ENCODE peak calls at places on chromosomes 13 and 19, in seven cellular contexts. U, I, X, H, S, K and R are unnamed samples. For H3K27me3, the result is how much of the 10 kb centered on the place peaks cover.

GRCh38 chr19:27745978-27746542 is 1466.9 kb downstream of the UQCRFS1 start:
- DNase-seq in U (no peak), I (no peak), X (no peak), H (no peak), S (no peak), K (no peak), R (peak)

GRCh38 chr13:109026266-109026665 is 396.9 kb downstream of the MYO16 start:
- DNase-seq in U (no peak), I (no peak), X (no peak), H (no peak), S (no peak), K (no peak), R (no peak)

GRCh38 chr13:98260357-98261164 is 83.5 kb upstream of the RNF113B start:
- DNase-seq in U (no peak), I (no peak), X (peak), H (no peak), S (no peak), K (no peak), R (no peak)

GRCh38 chr19:12757544-12758274 is 6.1 kb downstream of the BEST2 start:
- DNase-seq in U (peak), I (no peak), X (peak), H (peak), S (peak), K (no peak), R (peak)

GRCh38 chr13:40366119-40366518 is 300.3 kb downstream of the FOXO1 start:
- DNase-seq in U (no peak), I (no peak), X (no peak), H (no peak), S (no peak), K (no peak), R (no peak)

GRCh38 chr13:30720470-30720869 is 14.9 kb upstream of the ALOX5AP start:
- DNase-seq in U (no peak), I (no peak), X (no peak), H (no peak), S (no peak), K (no peak), R (no peak)

GRCh38 chr13:109938255-109938936 is 152.0 kb upstream of the IRS2 start:
- DNase-seq in U (no peak), I (peak), X (no peak), H (no peak), S (no peak), K (no peak), R (no peak)

GRCh38 chr13:50090211-50090610 is 75.0 kb downstream of the KCNRG start:
- DNase-seq in U (no peak), I (no peak), X (no peak), H (no peak), S (no peak), K (no peak), R (no peak)

GRCh38 chr19:12939292-12939606 is 840 bp downstream of the CALR start:
- DNase-seq in U (no peak), I (no peak), X (peak), H (no peak), S (peak), K (no peak), R (no peak)

GRCh38 chr19:903266-903797 is 9.7 kb downstream of the R3HDM4 start:
- DNase-seq in U (no peak), I (no peak), X (no peak), H (no peak), S (no peak), K (no peak), R (no peak)

GRCh38 chr13:37540228-37540627 is 58.3 kb downstream of the POSTN start:
- DNase-seq in U (no peak), I (no peak), X (no peak), H (no peak), S (no peak), K (no peak), R (no peak)

GRCh38 chr19:32748497-32748896 is 28.9 kb downstream of the TDRD12 start:
- DNase-seq in U (no peak), I (no peak), X (no peak), H (no peak), S (no peak), K (no peak), R (no peak)

GRCh38 chr13:67150608-67151007 is 79.5 kb downstream of the PCDH9 start:
- DNase-seq in U (no peak), I (no peak), X (no peak), H (no peak), S (no peak), K (no peak), R (no peak)

GRCh38 chr19:3095375-3096191 is 1.4 kb downstream of the GNA11 start:
- DNase-seq in U (no peak), I (no peak), X (peak), H (peak), S (peak), K (no peak), R (no peak)

GRCh38 chr13:25977216-25977615 is 74.6 kb downstream of the SHISA2 start:
- DNase-seq in U (no peak), I (no peak), X (no peak), H (no peak), S (no peak), K (no peak), R (no peak)

GRCh38 chr19:48578891-48579290 is 26.9 kb downstream of the SULT2B1 start:
- DNase-seq in U (no peak), I (no peak), X (no peak), H (no peak), S (no peak), K (no peak), R (no peak)

GRCh38 chr19:29549105-29550070 is 23.6 kb downstream of the VSTM2B start:
- DNase-seq in U (no peak), I (no peak), X (no peak), H (no peak), S (no peak), K (no peak), R (peak)

GRCh38 chr19:51799998-51800848 is 5.3 kb downstream of the FPR3 start:
- DNase-seq in U (peak), I (no peak), X (peak), H (no peak), S (no peak), K (no peak), R (no peak)

GRCh38 chr13:61417171-61417570 is 1.5 kb upstream of the PCDH20 start:
- DNase-seq in U (no peak), I (no peak), X (no peak), H (peak), S (no peak), K (no peak), R (no peak)

GRCh38 chr13:98847780-98848179 is 95.3 kb upstream of the SLC15A1 start:
- DNase-seq in U (no peak), I (no peak), X (no peak), H (no peak), S (no peak), K (no peak), R (no peak)

GRCh38 chr19:13018037-13018914 is 23.0 kb downstream of the NFIX start:
- DNase-seq in U (peak), I (peak), X (peak), H (peak), S (peak), K (no peak), R (peak)

GRCh38 chr13:21032656-21033055 is 28.7 kb downstream of the LATS2 start:
- DNase-seq in U (no peak), I (no peak), X (no peak), H (no peak), S (no peak), K (no peak), R (no peak)

GRCh38 chr13:80873589-80873988 is 532.7 kb upstream of the SPRY2 start:
- DNase-seq in U (no peak), I (no peak), X (no peak), H (no peak), S (no peak), K (no peak), R (no peak)

GRCh38 chr13:98105929-98106336 is 37.0 kb upstream of the FARP1 start:
- DNase-seq in U (no peak), I (no peak), X (peak), H (no peak), S (no peak), K (no peak), R (no peak)

GRCh38 chr19:55474269-55475265 is 1.9 kb upstream of the ZNF628 start:
- DNase-seq in U (no peak), I (no peak), X (no peak), H (peak), S (no peak), K (no peak), R (no peak)

GRCh38 chr13:113863511-113864302 is at the start of gene GAS6:
- DNase-seq in U (peak), I (no peak), X (peak), H (peak), S (peak), K (no peak), R (peak)

GRCh38 chr13:59483441-59484116 is 680.1 kb downstream of the DIAPH3 start:
- DNase-seq in U (no peak), I (no peak), X (no peak), H (no peak), S (no peak), K (no peak), R (no peak)

GRCh38 chr19:11554160-11554559 is 4.9 kb downstream of the ELOF1 start:
- DNase-seq in U (no peak), I (no peak), X (no peak), H (no peak), S (peak), K (no peak), R (no peak)

GRCh38 chr13:47545206-47545605 is 455.9 kb downstream of the SUCLA2 start:
- DNase-seq in U (no peak), I (no peak), X (no peak), H (no peak), S (no peak), K (no peak), R (no peak)

GRCh38 chr13:20566424-20566916 is 487 bp upstream of the IFT88 start:
- DNase-seq in U (no peak), I (peak), X (no peak), H (no peak), S (peak), K (peak), R (no peak)

GRCh38 chr19:42421591-42422031 is 5.6 kb downstream of the LIPE start:
- DNase-seq in U (no peak), I (no peak), X (no peak), H (no peak), S (no peak), K (no peak), R (peak)

GRCh38 chr13:21663197-21663596 is 7.7 kb upstream of the FGF9 start:
- DNase-seq in U (no peak), I (no peak), X (no peak), H (no peak), S (peak), K (no peak), R (no peak)

GRCh38 chr13:76533251-76533650 is 353.0 kb downstream of the KCTD12 start:
- DNase-seq in U (no peak), I (no peak), X (no peak), H (no peak), S (no peak), K (no peak), R (no peak)

GRCh38 chr19:1774999-1775772 is 21.9 kb downstream of the ONECUT3 start:
- DNase-seq in U (no peak), I (no peak), X (no peak), H (no peak), S (no peak), K (no peak), R (no peak)

GRCh38 chr13:113184568-113185440 is 23.7 kb downstream of the PCID2 start:
- DNase-seq in U (no peak), I (no peak), X (no peak), H (no peak), S (no peak), K (no peak), R (no peak)

GRCh38 chr13:41643502-41643901 is 186.2 kb downstream of the RGCC start:
- DNase-seq in U (no peak), I (no peak), X (no peak), H (no peak), S (no peak), K (no peak), R (no peak)

GRCh38 chr19:31316201-31316951 is 32.9 kb downstream of the TSHZ3 start:
- DNase-seq in U (no peak), I (peak), X (peak), H (no peak), S (peak), K (no peak), R (no peak)

GRCh38 chr19:46885411-46885810 is 24.6 kb downstream of the ARHGAP35 start:
- DNase-seq in U (no peak), I (no peak), X (no peak), H (no peak), S (no peak), K (no peak), R (no peak)

GRCh38 chr19:46887240-46887782 is 26.5 kb downstream of the ARHGAP35 start:
- DNase-seq in U (no peak), I (no peak), X (no peak), H (no peak), S (no peak), K (no peak), R (no peak)

GRCh38 chr19:46886546-46887239 is 25.9 kb downstream of the ARHGAP35 start:
- DNase-seq in U (no peak), I (no peak), X (no peak), H (no peak), S (no peak), K (no peak), R (no peak)

GRCh38 chr19:46892252-46893179 is 31.7 kb downstream of the ARHGAP35 start:
- DNase-seq in U (no peak), I (no peak), X (peak), H (no peak), S (no peak), K (no peak), R (no peak)

GRCh38 chr19:46890423-46891170 is 29.8 kb downstream of the ARHGAP35 start:
- DNase-seq in U (no peak), I (no peak), X (no peak), H (no peak), S (no peak), K (no peak), R (no peak)
- TF ChIP-seq CTCF in U (no peak), I (no peak), X (no peak), H (no peak), S (no peak), K (no peak), R (no peak)

GRCh38 chr19:18612051-18612771 is 459 bp upstream of the TMEM59L start:
- DNase-seq in U (no peak), I (no peak), X (no peak), H (no peak), S (no peak), K (no peak), R (no peak)
- H3K27me3 ChIP-seq in U (under half), I (half or more), X (under half), H (half or more), S (half or more), K (half or more), R (half or more)

DNA sequence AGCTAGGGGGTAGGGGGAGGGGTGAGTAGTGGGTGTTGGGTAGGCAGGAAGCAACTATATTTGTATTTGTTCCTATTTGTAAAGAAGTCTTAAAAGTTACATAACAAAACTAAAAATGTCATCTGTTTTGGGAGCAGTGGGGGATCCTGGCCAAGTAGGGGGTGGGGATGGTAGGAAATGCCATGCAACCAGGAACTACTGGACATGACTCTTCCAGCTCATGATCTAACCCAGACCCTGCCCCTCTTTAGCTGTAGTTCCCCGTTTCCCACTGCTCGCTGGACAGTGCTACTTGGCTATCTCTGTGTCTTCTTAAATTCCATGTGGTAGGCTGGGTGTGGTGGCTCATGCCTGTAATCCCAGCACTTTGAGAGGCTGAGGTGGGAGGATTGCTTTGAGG is 3.2 kb downstream of the GTF3A start:
- DNase-seq in U (no peak), I (peak), X (no peak), H (no peak), S (no peak), K (no peak), R (no peak)
- TF ChIP-seq CTCF in U (no peak), I (no peak), X (no peak), H (no peak), S (no peak), K (no peak), R (no peak)

DNA sequence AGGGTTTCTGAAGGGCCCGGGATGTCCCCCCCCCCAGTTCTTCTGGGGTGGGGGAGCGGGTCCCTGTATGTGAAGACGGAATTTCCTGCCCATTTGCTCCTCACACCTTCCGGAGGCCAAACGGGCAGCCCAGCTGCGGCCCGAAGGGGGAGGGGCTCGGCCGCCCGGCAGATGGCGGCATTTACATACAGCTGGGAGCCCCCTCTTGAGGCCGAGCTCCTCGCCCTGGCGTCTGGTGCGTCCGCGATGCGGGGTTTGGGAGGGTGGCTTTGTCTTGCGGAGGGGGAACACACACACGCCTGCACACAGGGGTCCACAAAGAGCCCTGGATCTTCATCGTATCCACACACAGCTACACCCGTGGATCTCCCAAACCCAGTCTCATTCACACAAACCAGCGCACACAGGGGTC is 891 bp upstream of the DLL3 start:
- DNase-seq in U (no peak), I (no peak), X (peak), H (peak), S (peak), K (no peak), R (no peak)
- H3K27me3 ChIP-seq in U (under half), I (half or more), X (under half), H (under half), S (half or more), K (under half), R (half or more)

DNA sequence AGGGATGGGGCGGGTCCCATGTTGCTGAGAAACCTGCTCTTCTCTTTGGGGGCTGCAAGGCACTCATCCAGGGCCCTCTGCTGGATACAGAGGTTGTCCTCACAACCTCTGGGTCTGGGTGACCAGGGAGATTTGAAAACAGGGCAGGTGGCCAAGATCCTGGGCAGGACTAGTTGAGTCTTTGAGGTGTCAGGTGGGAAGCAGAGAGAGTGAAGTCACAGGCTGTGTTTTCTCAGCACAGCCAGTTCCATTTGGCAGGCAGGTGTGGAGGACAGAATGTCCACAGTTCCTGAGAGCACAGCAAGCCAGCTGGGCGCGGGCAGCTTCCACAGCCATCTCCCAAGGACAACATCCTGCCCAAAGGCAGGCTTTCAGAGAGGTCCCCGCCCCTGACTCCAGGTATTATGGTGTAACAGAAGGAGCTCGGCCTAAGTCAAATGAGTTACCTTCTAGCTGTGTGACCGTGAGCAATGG is 118.8 kb downstream of the NUFIP1 start:
- DNase-seq in U (no peak), I (peak), X (peak), H (no peak), S (peak), K (no peak), R (peak)
- TF ChIP-seq CTCF in U (no peak), I (no peak), X (peak), H (no peak), S (peak), K (no peak), R (no peak)